ENCODE peak calls at places on chromosomes 16 and 17, in four cellular contexts. Z is AG04450, V is B cell, B is activated gamma-delta T cell treated with Interleukin-2 at 50 U/mL for 16 hours. N is an unnamed sample.

GRCh38 chr16:87955302-87956168 is 4.3 kb downstream of the BANP start:
- DNase-seq in B (no peak), Z (no peak), V (no peak), N (no peak)

GRCh38 chr16:3056336-3057180 is 8.9 kb upstream of the IL32 start:
- DNase-seq in B (no peak), Z (no peak), V (no peak), N (no peak)

GRCh38 chr17:17844079-17844478 is 7.3 kb upstream of the SREBF1 start:
- DNase-seq in B (no peak), V (no peak), Z (no peak), N (no peak)

GRCh38 chr17:4195306-4195705 is 52.3 kb downstream of the CYB5D2 start:
- DNase-seq in B (no peak), V (no peak), Z (no peak), N (no peak)

GRCh38 chr17:77942111-77942988 is 16.2 kb upstream of the TNRC6C start:
- DNase-seq in B (no peak), Z (no peak), V (no peak), N (no peak)

GRCh38 chr16:943971-944370 is 26.8 kb downstream of the LMF1 start:
- DNase-seq in V (no peak), B (no peak), Z (no peak), N (no peak)

GRCh38 chr17:78268960-78269892 is 37.8 kb downstream of the TMEM235 start:
- DNase-seq in B (no peak), Z (no peak), V (no peak), N (no peak)

GRCh38 chr16:67882374-67883145 is 2.1 kb upstream of the NRN1L start:
- DNase-seq in V (no peak), Z (no peak), B (no peak), N (no peak)

GRCh38 chr16:23500212-23500865 is 10.0 kb downstream of the GGA2 start:
- DNase-seq in Z (no peak), B (no peak), V (no peak), N (no peak)

GRCh38 chr16:50547340-50547865 is 793 bp upstream of the NKD1 start:
- DNase-seq in B (peak; percentile 93), V (peak; percentile 76), Z (no peak), N (peak; percentile 60)

GRCh38 chr16:77171750-77172635 is 19.0 kb upstream of the MON1B start:
- DNase-seq in Z (peak; percentile 16), V (no peak), B (no peak), N (peak; percentile 48)

GRCh38 chr17:58630883-58631522 is 60.8 kb downstream of the TEX14 start:
- DNase-seq in Z (no peak), B (peak; percentile 8), V (no peak), N (no peak)

GRCh38 chr17:48024149-48025039 is 13.2 kb downstream of the COPZ2 start:
- DNase-seq in B (peak; percentile 26), Z (no peak), V (peak; percentile 57), N (peak; percentile 54)

GRCh38 chr16:12252616-12253015 is 276.1 kb downstream of the SNX29 start:
- DNase-seq in Z (no peak), B (no peak), V (no peak), N (no peak)

GRCh38 chr16:88809676-88810165 is 2.0 kb downstream of the APRT start:
- DNase-seq in B (no peak), V (no peak), Z (no peak), N (no peak)

GRCh38 chr16:15642557-15643452 is at the start of gene MARF1:
- DNase-seq in Z (peak; percentile 72), B (peak; percentile 100), V (peak; percentile 82), N (peak; percentile 87)

GRCh38 chr17:79572136-79572915 is 38.5 kb downstream of the RBFOX3 start:
- DNase-seq in B (no peak), Z (no peak), V (no peak), N (no peak)

GRCh38 chr16:4176794-4177438 is 60.7 kb upstream of the ADCY9 start:
- DNase-seq in V (no peak), B (no peak), Z (no peak), N (peak; percentile 23)

GRCh38 chr16:57830890-57831484 is 28.7 kb upstream of the KIFC3 start:
- DNase-seq in V (no peak), Z (no peak), B (no peak), N (no peak)

GRCh38 chr17:74356640-74357465 is 4.8 kb downstream of the BTBD17 start:
- DNase-seq in B (no peak), Z (no peak), V (no peak), N (no peak)

GRCh38 chr17:65064452-65065019 is 8.0 kb upstream of the GNA13 start:
- DNase-seq in V (no peak), Z (peak; percentile 61), B (no peak), N (no peak)

GRCh38 chr17:78241277-78242023 is 10.0 kb downstream of the TMEM235 start:
- DNase-seq in Z (peak; percentile 32), V (no peak), B (no peak), N (peak; percentile 60)

GRCh38 chr17:4641297-4642195 is at the start of gene ALOX15:
- DNase-seq in B (no peak), Z (no peak), V (peak; percentile 40), N (no peak)

GRCh38 chr16:61858996-61859395 is 177.2 kb downstream of the CDH8 start:
- DNase-seq in B (no peak), Z (no peak), V (no peak), N (no peak)

GRCh38 chr17:71633391-71633849 is 487.4 kb upstream of the SOX9 start:
- DNase-seq in B (no peak), Z (peak; percentile 70), V (no peak), N (no peak)

GRCh38 chr16:17556276-17557052 is 85.7 kb upstream of the XYLT1 start:
- DNase-seq in V (no peak), B (no peak), Z (no peak), N (peak; percentile 24)

GRCh38 chr17:79203016-79203415 is 128.4 kb downstream of the ENGASE start:
- DNase-seq in B (no peak), V (no peak), Z (no peak), N (no peak)

GRCh38 chr16:2856686-2857450 is 1.1 kb downstream of the PRSS22 start:
- DNase-seq in V (no peak), B (no peak), Z (no peak), N (no peak)

GRCh38 chr16:87815567-87815966 is 49.8 kb upstream of the KLHDC4 start:
- DNase-seq in B (no peak), V (no peak), Z (no peak), N (no peak)

N was measured in germinal center.